ENCODE peak calls at places on chromosomes 11 and 22, in six cellular contexts. M is HepG2, U is H1, E is K562, Q is GM12891, N is GM12878. A is an unnamed sample.

GRCh38 chr22:47918276-47918928 is 1156.0 kb downstream of the TBC1D22A start:
- DNase-seq in Q (peak; percentile 16), M (no peak), U (no peak), N (peak; percentile 47), E (no peak), A (peak; percentile 28)

GRCh38 chr22:20438066-20438677 is 547 bp upstream of the SCARF2 start:
- DNase-seq in U (peak; percentile 80), Q (no peak), N (no peak), M (no peak), E (no peak), A (no peak)

GRCh38 chr22:22871536-22872278 is 15.9 kb upstream of the IGLL5 start:
- DNase-seq in E (no peak), N (no peak), M (no peak), U (no peak), Q (no peak), A (no peak)

GRCh38 chr22:35205141-35205775 is 52.0 kb upstream of the HMGXB4 start:
- DNase-seq in M (no peak), E (no peak), N (no peak), Q (no peak), U (no peak), A (no peak)

GRCh38 chr22:39877079-39877682 is 16.4 kb downstream of the ENTHD1 start:
- DNase-seq in Q (no peak), M (no peak), U (no peak), E (no peak), N (no peak), A (no peak)

GRCh38 chr11:59899532-59899931 is 20.9 kb downstream of the OOSP3 start:
- DNase-seq in M (no peak), E (no peak), Q (no peak), U (no peak), N (no peak), A (no peak)

GRCh38 chr11:91820709-91821108 is 403.9 kb upstream of the FAT3 start:
- DNase-seq in N (no peak), U (no peak), Q (no peak), E (no peak), M (no peak), A (no peak)

GRCh38 chr11:78213526-78214330 is 25.0 kb downstream of the USP35 start:
- DNase-seq in Q (no peak), N (no peak), E (no peak), M (no peak), U (no peak), A (no peak)

GRCh38 chr11:59009661-59010060 is 70.4 kb downstream of the GLYATL1 start:
- DNase-seq in U (no peak), E (no peak), M (no peak), Q (no peak), N (no peak), A (no peak)

GRCh38 chr11:86519064-86519911 is 144.6 kb downstream of the CCDC81 start:
- DNase-seq in Q (no peak), U (no peak), N (no peak), M (no peak), E (peak; percentile 48), A (no peak)

GRCh38 chr11:84552791-84553190 is 1074.4 kb downstream of the DLG2 start:
- DNase-seq in U (no peak), N (no peak), E (no peak), M (no peak), Q (no peak), A (no peak)

GRCh38 chr11:77030834-77031414 is 3.3 kb upstream of the B3GNT6 start:
- DNase-seq in U (no peak), Q (no peak), N (no peak), E (no peak), M (no peak), A (no peak)

GRCh38 chr11:121104223-121104831 is 3.3 kb downstream of the TECTA start:
- DNase-seq in M (no peak), E (peak; percentile 14), Q (no peak), N (no peak), U (peak; percentile 67), A (no peak)

GRCh38 chr11:33268945-33269567 is 11.9 kb downstream of the HIPK3 start:
- DNase-seq in E (no peak), M (no peak), U (no peak), N (no peak), Q (no peak), A (no peak)

GRCh38 chr11:48165426-48165825 is 51.2 kb upstream of the OR4B1 start:
- DNase-seq in M (no peak), E (no peak), N (no peak), Q (no peak), U (no peak), A (no peak)

GRCh38 chr11:59197990-59198389 is 14.7 kb downstream of the MPEG1 start:
- DNase-seq in Q (no peak), N (no peak), M (no peak), E (no peak), U (no peak), A (no peak)

GRCh38 chr11:115170133-115170815 is 333.9 kb downstream of the CADM1 start:
- DNase-seq in E (peak; percentile 27), M (peak; percentile 18), Q (no peak), N (no peak), U (peak; percentile 68), A (no peak)

GRCh38 chr22:17083811-17084540 is 824 bp upstream of the IL17RA start:
- DNase-seq in M (no peak), N (no peak), U (no peak), Q (no peak), E (no peak), A (no peak)

GRCh38 chr11:47611240-47611863 is 17.1 kb upstream of the C1QTNF4 start:
- DNase-seq in Q (no peak), E (no peak), N (peak; percentile 42), U (no peak), M (no peak), A (no peak)

GRCh38 chr11:119309411-119309810 is 7.5 kb downstream of the MCAM start:
- DNase-seq in M (no peak), E (no peak), U (no peak), Q (no peak), N (no peak), A (no peak)

GRCh38 chr11:105046898-105047579 is 1.9 kb upstream of the CARD16 start:
- DNase-seq in M (peak; percentile 92), E (no peak), N (no peak), U (no peak), Q (no peak), A (no peak)

GRCh38 chr22:18078329-18079041 is 695 bp downstream of the PEX26 start:
- DNase-seq in N (no peak), M (peak; percentile 34), Q (no peak), U (peak; percentile 62), E (peak; percentile 40), A (no peak)

GRCh38 chr11:67071420-67072284 is 15.0 kb downstream of the RHOD start:
- DNase-seq in N (no peak), E (peak; percentile 90), U (peak; percentile 96), M (peak; percentile 53), Q (peak; percentile 94), A (peak; percentile 95)

GRCh38 chr11:65918211-65919150 is at the start of gene C11orf68:
- DNase-seq in E (no peak), N (no peak), U (peak; percentile 55), Q (peak; percentile 62), M (no peak), A (no peak)

GRCh38 chr22:25172153-25172552 is 27.5 kb upstream of the CRYBB3 start:
- DNase-seq in Q (no peak), U (no peak), M (peak; percentile 21), E (peak; percentile 11), N (no peak), A (no peak)

GRCh38 chr11:60984616-60985015 is 13.1 kb downstream of the CD6 start:
- DNase-seq in N (no peak), E (no peak), U (no peak), M (no peak), Q (no peak), A (no peak)

GRCh38 chr11:40037005-40037404 is 1422.4 kb downstream of the LRRC4C start:
- DNase-seq in N (no peak), U (no peak), E (no peak), M (no peak), Q (no peak), A (no peak)

GRCh38 chr22:24402460-24403192 is 24.8 kb upstream of the ADORA2A start:
- DNase-seq in E (no peak), U (no peak), Q (no peak), N (peak; percentile 33), M (peak; percentile 24), A (no peak)

GRCh38 chr11:87007938-87008337 is 29.8 kb upstream of the TMEM135 start:
- DNase-seq in M (no peak), N (no peak), Q (no peak), E (no peak), U (no peak), A (no peak)

GRCh38 chr11:57459112-57460016 is 964 bp upstream of the RTN4RL2 start:
- DNase-seq in E (no peak), M (no peak), N (no peak), Q (no peak), U (peak; percentile 75), A (no peak)

GRCh38 chr11:128759597-128759996 is 65.7 kb downstream of the FLI1 start:
- DNase-seq in Q (no peak), U (no peak), N (no peak), M (no peak), E (no peak), A (no peak)

GRCh38 chr22:41917906-41918791 is 3.3 kb upstream of the SHISA8 start:
- DNase-seq in Q (no peak), M (no peak), U (no peak), N (no peak), E (no peak), A (no peak)

GRCh38 chr22:20128902-20129746 is 2.5 kb upstream of the ZDHHC8 start:
- DNase-seq in U (peak; percentile 76), Q (no peak), N (no peak), M (peak; percentile 49), E (peak; percentile 94), A (no peak)

GRCh38 chr11:68328374-68329091 is 16.1 kb downstream of the LRP5 start:
- DNase-seq in U (no peak), Q (no peak), M (peak; percentile 86), E (no peak), N (no peak), A (no peak)
- TF ChIP-seq POLR2A in U (no peak), Q (no peak), M (no peak), E (no peak), N (no peak), A (no peak)

GRCh38 chr11:6695377-6695776 is 12.2 kb upstream of the MRPL17 start:
- DNase-seq in U (no peak), Q (no peak), E (no peak), N (no peak), M (no peak), A (no peak)
- TF ChIP-seq TAF1 in U (no peak), Q (no peak), E (no peak), N (no peak), M (no peak), A (no peak)

GRCh38 chr22:29689201-29689871 is 30.5 kb upstream of the CABP7 start:
- DNase-seq in N (no peak), U (no peak), E (no peak), Q (no peak), M (no peak), A (no peak)
- TF ChIP-seq POLR2A in N (no peak), U (no peak), E (no peak), Q (no peak), M (no peak), A (no peak)

DNA sequence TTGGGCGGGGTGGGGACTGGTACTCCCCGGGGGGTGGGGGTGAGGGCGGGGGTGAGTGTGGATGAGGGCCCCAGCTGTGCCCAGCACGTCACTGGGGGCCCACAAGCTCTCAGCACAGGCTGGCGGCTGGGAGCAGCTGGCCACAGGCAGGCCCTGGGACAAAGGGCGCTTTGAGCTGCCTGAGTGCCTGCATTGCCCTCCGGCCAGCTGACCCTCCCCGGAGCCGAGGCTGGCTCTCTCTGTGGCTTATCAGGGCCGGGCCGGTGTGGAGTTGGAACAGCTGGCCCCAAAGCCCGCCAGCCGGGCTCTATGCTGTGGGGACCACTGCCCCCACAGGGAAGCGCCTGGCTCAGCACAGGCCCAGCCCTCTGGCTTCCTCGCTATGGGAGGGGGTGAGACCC is 117.4 kb downstream of the KCNQ1 start:
- DNase-seq in U (no peak), M (peak; percentile 76), E (no peak), Q (no peak), N (no peak), A (no peak)
- TF ChIP-seq TAF1 in U (no peak), M (peak; percentile 55), E (no peak), Q (no peak), N (no peak), A (no peak)